ENCODE peak calls at places on chromosome 22, in six cellular contexts. Z is CD8-positive, alpha-beta memory T cell; U is stomach; A is lower lobe of right lung; G is pancreas; K is A549. O is an unnamed sample.

GRCh38 chr22:44920183-44920582 is 89.6 kb downstream of the PHF21B start:
- DNase-seq in Z (no peak), U (no peak), A (peak; percentile 32), G (no peak), K (no peak), O (no peak)

GRCh38 chr22:37019309-37020191 is at the start of the genes MPST and TST:
- DNase-seq in Z (peak; percentile 9), U (peak; percentile 81), A (peak; percentile 89), G (peak; percentile 84), K (no peak), O (peak; percentile 77)

GRCh38 chr22:23306438-23306921 is 126.2 kb downstream of the BCR start:
- DNase-seq in Z (no peak), U (no peak), A (peak; percentile 44), G (no peak), K (no peak), O (peak; percentile 23)

GRCh38 chr22:46084943-46085830 is 65.1 kb upstream of the PPARA start:
- DNase-seq in Z (no peak), U (peak; percentile 93), A (peak; percentile 87), G (peak; percentile 89), K (no peak), O (peak; percentile 92)

GRCh38 chr22:20052309-20053250 is 27.5 kb upstream of the DGCR8 start:
- DNase-seq in Z (no peak), U (peak; percentile 58), A (no peak), G (no peak), K (no peak), O (no peak)

GRCh38 chr22:44646668-44647067 is 55.3 kb upstream of the PRR5 start:
- DNase-seq in Z (no peak), U (no peak), A (no peak), G (no peak), K (no peak), O (no peak)

GRCh38 chr22:42662114-42663021 is 13.2 kb upstream of the CYB5R3 start:
- DNase-seq in Z (peak; percentile 79), U (peak; percentile 90), A (peak; percentile 86), G (peak; percentile 69), K (peak; percentile 78), O (peak; percentile 85)

GRCh38 chr22:49239264-49240015 is 588.2 kb downstream of the BRD1 start:
- DNase-seq in Z (no peak), U (no peak), A (no peak), G (no peak), K (no peak), O (no peak)

GRCh38 chr22:28759861-28760560 is 12.5 kb upstream of the CCDC117 start:
- DNase-seq in Z (no peak), U (no peak), A (no peak), G (no peak), K (no peak), O (no peak)

GRCh38 chr22:42282943-42283287 is 12.5 kb upstream of the TCF20 start:
- DNase-seq in Z (no peak), U (no peak), A (no peak), G (no peak), K (no peak), O (no peak)

GRCh38 chr22:24170189-24170588 is 11.1 kb upstream of the SUSD2 start:
- DNase-seq in Z (no peak), U (no peak), A (no peak), G (no peak), K (no peak), O (no peak)

GRCh38 chr22:45942787-45943493 is 34.0 kb downstream of the WNT7B start:
- DNase-seq in Z (no peak), U (no peak), A (no peak), G (no peak), K (no peak), O (no peak)

GRCh38 chr22:24402460-24403192 is 24.8 kb upstream of the ADORA2A start:
- DNase-seq in Z (no peak), U (peak; percentile 75), A (no peak), G (peak; percentile 57), K (peak; percentile 60), O (peak; percentile 70)

GRCh38 chr22:42697542-42698013 is 23.1 kb downstream of the A4GALT start:
- DNase-seq in Z (no peak), U (peak; percentile 66), A (no peak), G (peak; percentile 49), K (peak; percentile 59), O (peak; percentile 87)

GRCh38 chr22:45142376-45142775 is 21.3 kb upstream of the NUP50 start:
- DNase-seq in Z (no peak), U (no peak), A (no peak), G (no peak), K (no peak), O (no peak)

GRCh38 chr22:39728236-39728860 is 157.8 kb downstream of the CACNA1I start:
- DNase-seq in Z (no peak), U (no peak), A (no peak), G (no peak), K (no peak), O (no peak)

GRCh38 chr22:39727541-39727940 is 157.0 kb downstream of the CACNA1I start:
- DNase-seq in Z (no peak), U (no peak), A (no peak), G (no peak), K (peak; percentile 24), O (no peak)

GRCh38 chr22:39731881-39732555 is 161.5 kb downstream of the CACNA1I start:
- DNase-seq in Z (no peak), U (no peak), A (no peak), G (no peak), K (no peak), O (no peak)

GRCh38 chr22:39731481-39731880 is 160.9 kb downstream of the CACNA1I start:
- DNase-seq in Z (no peak), U (no peak), A (no peak), G (no peak), K (no peak), O (no peak)

GRCh38 chr22:39729141-39729934 is 158.8 kb downstream of the CACNA1I start:
- DNase-seq in Z (no peak), U (no peak), A (no peak), G (no peak), K (no peak), O (no peak)
- H3K4me1 ChIP-seq in Z (no peaks in the 10 kb centered on the region), U (no peaks in the 10 kb centered on the region), A (no peaks in the 10 kb centered on the region), G (no peaks in the 10 kb centered on the region), K (no peaks in the 10 kb centered on the region), O (no peaks in the 10 kb centered on the region)

GRCh38 chr22:35754761-35755160 is 37.1 kb downstream of the APOL5 start:
- DNase-seq in Z (no peak), U (no peak), A (no peak), G (no peak), K (no peak), O (no peak)

GRCh38 chr22:35749808-35750207 is 32.1 kb downstream of the APOL5 start:
- DNase-seq in Z (no peak), U (no peak), A (no peak), G (no peak), K (no peak), O (no peak)

GRCh38 chr22:35756722-35757121 is 39.0 kb downstream of the APOL5 start:
- DNase-seq in Z (no peak), U (no peak), A (no peak), G (no peak), K (no peak), O (no peak)

GRCh38 chr22:35752172-35752832 is 34.6 kb downstream of the APOL5 start:
- DNase-seq in Z (no peak), U (no peak), A (no peak), G (no peak), K (no peak), O (no peak)

GRCh38 chr22:35752833-35753189 is 35.1 kb downstream of the APOL5 start:
- DNase-seq in Z (no peak), U (no peak), A (no peak), G (no peak), K (no peak), O (no peak)
- H3K4me1 ChIP-seq in Z (no peaks in the 10 kb centered on the region), U (no peaks in the 10 kb centered on the region), A (peaks cover 9% of the 10 kb centered on the region), G (peaks cover 4% of the 10 kb centered on the region), K (no peaks in the 10 kb centered on the region), O (no peaks in the 10 kb centered on the region)

GRCh38 chr22:48091656-48092223 is 1329.3 kb downstream of the TBC1D22A start:
- DNase-seq in Z (no peak), U (no peak), A (no peak), G (no peak), K (no peak), O (no peak)
- H3K4me1 ChIP-seq in Z (peaks cover 6% of the 10 kb centered on the region), U (peaks cover 8% of the 10 kb centered on the region), A (peaks cover 10% of the 10 kb centered on the region), G (no peaks in the 10 kb centered on the region), K (peaks cover 12% of the 10 kb centered on the region), O (peaks cover 8% of the 10 kb centered on the region)

GRCh38 chr22:31296258-31296657 is 4.0 kb upstream of the PIK3IP1 start:
- DNase-seq in Z (no peak), U (no peak), A (no peak), G (no peak), K (no peak), O (no peak)

GRCh38 chr22:31291716-31292644 is at the start of gene PIK3IP1:
- DNase-seq in Z (peak; percentile 69), U (peak; percentile 92), A (peak; percentile 90), G (peak; percentile 89), K (peak; percentile 66), O (peak; percentile 84)

GRCh38 chr22:31291403-31291715 is 929 bp downstream of the PIK3IP1 start:
- DNase-seq in Z (no peak), U (no peak), A (no peak), G (no peak), K (no peak), O (no peak)

GRCh38 chr22:31295831-31296230 is 3.5 kb upstream of the PIK3IP1 start:
- DNase-seq in Z (no peak), U (no peak), A (no peak), G (no peak), K (no peak), O (no peak)

GRCh38 chr22:31295413-31295812 is 3.1 kb upstream of the PIK3IP1 start:
- DNase-seq in Z (no peak), U (no peak), A (no peak), G (no peak), K (no peak), O (no peak)
- H3K4me1 ChIP-seq in Z (peaks cover 39% of the 10 kb centered on the region), U (peaks cover 17% of the 10 kb centered on the region), A (peaks cover 44% of the 10 kb centered on the region), G (no peaks in the 10 kb centered on the region), K (peaks cover 22% of the 10 kb centered on the region), O (peaks cover 7% of the 10 kb centered on the region)

GRCh38 chr22:26482171-26482570 is 1.4 kb downstream of the HPS4 start:
- DNase-seq in Z (no peak), U (no peak), A (no peak), G (no peak), K (no peak), O (no peak)
- H3K4me1 ChIP-seq in Z (peaks cover 57% of the 10 kb centered on the region), U (peaks cover 51% of the 10 kb centered on the region), A (peaks cover 68% of the 10 kb centered on the region), G (peaks cover 15% of the 10 kb centered on the region), K (peaks cover 17% of the 10 kb centered on the region), O (peaks cover 14% of the 10 kb centered on the region)

GRCh38 chr22:50640857-50641647 is 13.1 kb upstream of the ARSA start:
- DNase-seq in Z (no peak), U (peak; percentile 8), A (no peak), G (no peak), K (no peak), O (no peak)
- H3K4me1 ChIP-seq in Z (no peaks in the 10 kb centered on the region), U (no peaks in the 10 kb centered on the region), A (peaks cover 17% of the 10 kb centered on the region), G (no peaks in the 10 kb centered on the region), K (no peaks in the 10 kb centered on the region), O (no peaks in the 10 kb centered on the region)

O was measured in uterus.